ENCODE peak calls at places on chromosomes 5 and 9, in seven cellular contexts. One of them, this sample, is unnamed.

GRCh38 chr9:127561491-127562270 is 50.4 kb upstream of the STXBP1 start:
- DNase-seq in MV-4-11: peak
- DNase-seq in stomach: peak
- DNase-seq in activated T-cell treated with anti-CD3 and anti-CD28 coated beads, Interleukin-2, amount 50 U/mL, for 48 hours: no peak
- DNase-seq in anterior cingulate cortex: no peak
- DNase-seq in A172: peak
- DNase-seq in stimulated activated effector memory CD8-positive, alpha-beta T cell treated with anti-CD3 and anti-CD28 coated beads, Interleukin-12 subunit alpha, Interleukin-12 subunit beta, amount 100 ng/mL, for 72 hours: no peak
- DNase-seq in this sample: no peak

GRCh38 chr9:130437011-130437784 is 7.6 kb upstream of the ASS1 start:
- DNase-seq in MV-4-11: no peak
- DNase-seq in stomach: no peak
- DNase-seq in activated T-cell treated with anti-CD3 and anti-CD28 coated beads, Interleukin-2, amount 50 U/mL, for 48 hours: no peak
- DNase-seq in anterior cingulate cortex: no peak
- DNase-seq in A172: no peak
- DNase-seq in stimulated activated effector memory CD8-positive, alpha-beta T cell treated with anti-CD3 and anti-CD28 coated beads, Interleukin-12 subunit alpha, Interleukin-12 subunit beta, amount 100 ng/mL, for 72 hours: no peak
- DNase-seq in this sample: no peak

GRCh38 chr9:104795082-104795481 is 31.2 kb downstream of the NIPSNAP3B start:
- DNase-seq in MV-4-11: peak
- DNase-seq in stomach: no peak
- DNase-seq in activated T-cell treated with anti-CD3 and anti-CD28 coated beads, Interleukin-2, amount 50 U/mL, for 48 hours: no peak
- DNase-seq in anterior cingulate cortex: no peak
- DNase-seq in A172: no peak
- DNase-seq in stimulated activated effector memory CD8-positive, alpha-beta T cell treated with anti-CD3 and anti-CD28 coated beads, Interleukin-12 subunit alpha, Interleukin-12 subunit beta, amount 100 ng/mL, for 72 hours: no peak
- DNase-seq in this sample: no peak

GRCh38 chr5:17379188-17379951 is 118.7 kb upstream of the TAF11L2 start:
- DNase-seq in MV-4-11: peak
- DNase-seq in stomach: no peak
- DNase-seq in activated T-cell treated with anti-CD3 and anti-CD28 coated beads, Interleukin-2, amount 50 U/mL, for 48 hours: no peak
- DNase-seq in anterior cingulate cortex: no peak
- DNase-seq in A172: peak
- DNase-seq in stimulated activated effector memory CD8-positive, alpha-beta T cell treated with anti-CD3 and anti-CD28 coated beads, Interleukin-12 subunit alpha, Interleukin-12 subunit beta, amount 100 ng/mL, for 72 hours: no peak
- DNase-seq in this sample: no peak

GRCh38 chr5:111454198-111454606 is 58.1 kb downstream of the STARD4 start:
- DNase-seq in MV-4-11: no peak
- DNase-seq in stomach: no peak
- DNase-seq in activated T-cell treated with anti-CD3 and anti-CD28 coated beads, Interleukin-2, amount 50 U/mL, for 48 hours: no peak
- DNase-seq in anterior cingulate cortex: no peak
- DNase-seq in A172: peak
- DNase-seq in stimulated activated effector memory CD8-positive, alpha-beta T cell treated with anti-CD3 and anti-CD28 coated beads, Interleukin-12 subunit alpha, Interleukin-12 subunit beta, amount 100 ng/mL, for 72 hours: no peak
- DNase-seq in this sample: no peak

GRCh38 chr9:95511952-95512750 is 4.6 kb downstream of the PTCH1 start:
- DNase-seq in MV-4-11: no peak
- DNase-seq in stomach: no peak
- DNase-seq in activated T-cell treated with anti-CD3 and anti-CD28 coated beads, Interleukin-2, amount 50 U/mL, for 48 hours: peak
- DNase-seq in anterior cingulate cortex: no peak
- DNase-seq in A172: no peak
- DNase-seq in stimulated activated effector memory CD8-positive, alpha-beta T cell treated with anti-CD3 and anti-CD28 coated beads, Interleukin-12 subunit alpha, Interleukin-12 subunit beta, amount 100 ng/mL, for 72 hours: no peak
- DNase-seq in this sample: no peak

GRCh38 chr5:39494099-39494498 is 69.3 kb upstream of the DAB2 start:
- DNase-seq in MV-4-11: no peak
- DNase-seq in stomach: no peak
- DNase-seq in activated T-cell treated with anti-CD3 and anti-CD28 coated beads, Interleukin-2, amount 50 U/mL, for 48 hours: no peak
- DNase-seq in anterior cingulate cortex: no peak
- DNase-seq in A172: no peak
- DNase-seq in stimulated activated effector memory CD8-positive, alpha-beta T cell treated with anti-CD3 and anti-CD28 coated beads, Interleukin-12 subunit alpha, Interleukin-12 subunit beta, amount 100 ng/mL, for 72 hours: no peak
- DNase-seq in this sample: no peak

GRCh38 chr5:134905246-134905996 is 490 bp downstream of the PCBD2 start:
- DNase-seq in MV-4-11: peak
- DNase-seq in stomach: peak
- DNase-seq in activated T-cell treated with anti-CD3 and anti-CD28 coated beads, Interleukin-2, amount 50 U/mL, for 48 hours: peak
- DNase-seq in anterior cingulate cortex: no peak
- DNase-seq in A172: peak
- DNase-seq in stimulated activated effector memory CD8-positive, alpha-beta T cell treated with anti-CD3 and anti-CD28 coated beads, Interleukin-12 subunit alpha, Interleukin-12 subunit beta, amount 100 ng/mL, for 72 hours: peak
- DNase-seq in this sample: no peak

GRCh38 chr9:68771376-68771775 is 66.3 kb downstream of the PIP5K1B start:
- DNase-seq in MV-4-11: no peak
- DNase-seq in stomach: no peak
- DNase-seq in activated T-cell treated with anti-CD3 and anti-CD28 coated beads, Interleukin-2, amount 50 U/mL, for 48 hours: no peak
- DNase-seq in anterior cingulate cortex: no peak
- DNase-seq in A172: no peak
- DNase-seq in stimulated activated effector memory CD8-positive, alpha-beta T cell treated with anti-CD3 and anti-CD28 coated beads, Interleukin-12 subunit alpha, Interleukin-12 subunit beta, amount 100 ng/mL, for 72 hours: no peak
- DNase-seq in this sample: no peak

GRCh38 chr5:59763545-59763944 is 130.0 kb downstream of the PDE4D start:
- DNase-seq in MV-4-11: no peak
- DNase-seq in stomach: no peak
- DNase-seq in activated T-cell treated with anti-CD3 and anti-CD28 coated beads, Interleukin-2, amount 50 U/mL, for 48 hours: no peak
- DNase-seq in anterior cingulate cortex: no peak
- DNase-seq in A172: no peak
- DNase-seq in stimulated activated effector memory CD8-positive, alpha-beta T cell treated with anti-CD3 and anti-CD28 coated beads, Interleukin-12 subunit alpha, Interleukin-12 subunit beta, amount 100 ng/mL, for 72 hours: no peak
- DNase-seq in this sample: no peak

GRCh38 chr5:154721476-154722058 is 33.6 kb upstream of the LARP1 start:
- DNase-seq in MV-4-11: no peak
- DNase-seq in stomach: no peak
- DNase-seq in activated T-cell treated with anti-CD3 and anti-CD28 coated beads, Interleukin-2, amount 50 U/mL, for 48 hours: no peak
- DNase-seq in anterior cingulate cortex: no peak
- DNase-seq in A172: no peak
- DNase-seq in stimulated activated effector memory CD8-positive, alpha-beta T cell treated with anti-CD3 and anti-CD28 coated beads, Interleukin-12 subunit alpha, Interleukin-12 subunit beta, amount 100 ng/mL, for 72 hours: no peak
- DNase-seq in this sample: no peak

GRCh38 chr5:56838409-56839039 is 23.2 kb downstream of the MAP3K1 start:
- DNase-seq in MV-4-11: peak
- DNase-seq in stomach: no peak
- DNase-seq in activated T-cell treated with anti-CD3 and anti-CD28 coated beads, Interleukin-2, amount 50 U/mL, for 48 hours: no peak
- DNase-seq in anterior cingulate cortex: no peak
- DNase-seq in A172: peak
- DNase-seq in stimulated activated effector memory CD8-positive, alpha-beta T cell treated with anti-CD3 and anti-CD28 coated beads, Interleukin-12 subunit alpha, Interleukin-12 subunit beta, amount 100 ng/mL, for 72 hours: no peak
- DNase-seq in this sample: no peak

GRCh38 chr5:133962131-133962530 is 6.3 kb downstream of the C5orf15 start:
- DNase-seq in MV-4-11: no peak
- DNase-seq in stomach: no peak
- DNase-seq in activated T-cell treated with anti-CD3 and anti-CD28 coated beads, Interleukin-2, amount 50 U/mL, for 48 hours: no peak
- DNase-seq in anterior cingulate cortex: no peak
- DNase-seq in A172: no peak
- DNase-seq in stimulated activated effector memory CD8-positive, alpha-beta T cell treated with anti-CD3 and anti-CD28 coated beads, Interleukin-12 subunit alpha, Interleukin-12 subunit beta, amount 100 ng/mL, for 72 hours: no peak
- DNase-seq in this sample: no peak

GRCh38 chr5:81767938-81768337 is 17.0 kb upstream of the SSBP2 start:
- DNase-seq in MV-4-11: no peak
- DNase-seq in stomach: no peak
- DNase-seq in activated T-cell treated with anti-CD3 and anti-CD28 coated beads, Interleukin-2, amount 50 U/mL, for 48 hours: no peak
- DNase-seq in anterior cingulate cortex: no peak
- DNase-seq in A172: no peak
- DNase-seq in stimulated activated effector memory CD8-positive, alpha-beta T cell treated with anti-CD3 and anti-CD28 coated beads, Interleukin-12 subunit alpha, Interleukin-12 subunit beta, amount 100 ng/mL, for 72 hours: no peak
- DNase-seq in this sample: no peak

GRCh38 chr9:136045595-136046554 is 49.2 kb downstream of the NACC2 start:
- DNase-seq in MV-4-11: peak
- DNase-seq in stomach: peak
- DNase-seq in activated T-cell treated with anti-CD3 and anti-CD28 coated beads, Interleukin-2, amount 50 U/mL, for 48 hours: no peak
- DNase-seq in anterior cingulate cortex: no peak
- DNase-seq in A172: no peak
- DNase-seq in stimulated activated effector memory CD8-positive, alpha-beta T cell treated with anti-CD3 and anti-CD28 coated beads, Interleukin-12 subunit alpha, Interleukin-12 subunit beta, amount 100 ng/mL, for 72 hours: no peak
- DNase-seq in this sample: no peak

GRCh38 chr5:18807256-18808193 is 1173.3 kb downstream of the TAF11L14 start:
- DNase-seq in MV-4-11: no peak
- DNase-seq in stomach: no peak
- DNase-seq in activated T-cell treated with anti-CD3 and anti-CD28 coated beads, Interleukin-2, amount 50 U/mL, for 48 hours: no peak
- DNase-seq in anterior cingulate cortex: no peak
- DNase-seq in A172: peak
- DNase-seq in stimulated activated effector memory CD8-positive, alpha-beta T cell treated with anti-CD3 and anti-CD28 coated beads, Interleukin-12 subunit alpha, Interleukin-12 subunit beta, amount 100 ng/mL, for 72 hours: no peak
- DNase-seq in this sample: no peak

GRCh38 chr5:152349683-152350526 is 55.2 kb downstream of the NMUR2 start:
- DNase-seq in MV-4-11: peak
- DNase-seq in stomach: peak
- DNase-seq in activated T-cell treated with anti-CD3 and anti-CD28 coated beads, Interleukin-2, amount 50 U/mL, for 48 hours: peak
- DNase-seq in anterior cingulate cortex: no peak
- DNase-seq in A172: peak
- DNase-seq in stimulated activated effector memory CD8-positive, alpha-beta T cell treated with anti-CD3 and anti-CD28 coated beads, Interleukin-12 subunit alpha, Interleukin-12 subunit beta, amount 100 ng/mL, for 72 hours: no peak
- DNase-seq in this sample: no peak

GRCh38 chr5:130871346-130872086 is 293.5 kb downstream of the HINT1 start:
- DNase-seq in MV-4-11: peak
- DNase-seq in stomach: peak
- DNase-seq in activated T-cell treated with anti-CD3 and anti-CD28 coated beads, Interleukin-2, amount 50 U/mL, for 48 hours: peak
- DNase-seq in anterior cingulate cortex: no peak
- DNase-seq in A172: peak
- DNase-seq in stimulated activated effector memory CD8-positive, alpha-beta T cell treated with anti-CD3 and anti-CD28 coated beads, Interleukin-12 subunit alpha, Interleukin-12 subunit beta, amount 100 ng/mL, for 72 hours: peak
- DNase-seq in this sample: no peak

GRCh38 chr9:35333551-35333950 is 156.4 kb upstream of the RUSC2 start:
- DNase-seq in MV-4-11: no peak
- DNase-seq in stomach: no peak
- DNase-seq in activated T-cell treated with anti-CD3 and anti-CD28 coated beads, Interleukin-2, amount 50 U/mL, for 48 hours: no peak
- DNase-seq in anterior cingulate cortex: no peak
- DNase-seq in A172: peak
- DNase-seq in stimulated activated effector memory CD8-positive, alpha-beta T cell treated with anti-CD3 and anti-CD28 coated beads, Interleukin-12 subunit alpha, Interleukin-12 subunit beta, amount 100 ng/mL, for 72 hours: no peak
- DNase-seq in this sample: no peak

GRCh38 chr5:107431998-107432397 is 238.7 kb downstream of the EFNA5 start:
- DNase-seq in MV-4-11: no peak
- DNase-seq in stomach: no peak
- DNase-seq in activated T-cell treated with anti-CD3 and anti-CD28 coated beads, Interleukin-2, amount 50 U/mL, for 48 hours: no peak
- DNase-seq in anterior cingulate cortex: no peak
- DNase-seq in A172: peak
- DNase-seq in stimulated activated effector memory CD8-positive, alpha-beta T cell treated with anti-CD3 and anti-CD28 coated beads, Interleukin-12 subunit alpha, Interleukin-12 subunit beta, amount 100 ng/mL, for 72 hours: no peak
- DNase-seq in this sample: no peak

GRCh38 chr5:60161340-60161934 is 267.9 kb upstream of the PDE4D start:
- DNase-seq in MV-4-11: peak
- DNase-seq in stomach: no peak
- DNase-seq in activated T-cell treated with anti-CD3 and anti-CD28 coated beads, Interleukin-2, amount 50 U/mL, for 48 hours: no peak
- DNase-seq in anterior cingulate cortex: no peak
- DNase-seq in A172: peak
- DNase-seq in stimulated activated effector memory CD8-positive, alpha-beta T cell treated with anti-CD3 and anti-CD28 coated beads, Interleukin-12 subunit alpha, Interleukin-12 subunit beta, amount 100 ng/mL, for 72 hours: no peak
- DNase-seq in this sample: no peak

GRCh38 chr5:168865973-168866372 is 286.8 kb upstream of the PANK3 start:
- DNase-seq in MV-4-11: no peak
- DNase-seq in stomach: no peak
- DNase-seq in activated T-cell treated with anti-CD3 and anti-CD28 coated beads, Interleukin-2, amount 50 U/mL, for 48 hours: no peak
- DNase-seq in anterior cingulate cortex: no peak
- DNase-seq in A172: no peak
- DNase-seq in stimulated activated effector memory CD8-positive, alpha-beta T cell treated with anti-CD3 and anti-CD28 coated beads, Interleukin-12 subunit alpha, Interleukin-12 subunit beta, amount 100 ng/mL, for 72 hours: no peak
- DNase-seq in this sample: no peak

GRCh38 chr9:107737987-107738743 is 248.6 kb upstream of the KLF4 start:
- DNase-seq in MV-4-11: no peak
- DNase-seq in stomach: no peak
- DNase-seq in activated T-cell treated with anti-CD3 and anti-CD28 coated beads, Interleukin-2, amount 50 U/mL, for 48 hours: no peak
- DNase-seq in anterior cingulate cortex: no peak
- DNase-seq in A172: peak
- DNase-seq in stimulated activated effector memory CD8-positive, alpha-beta T cell treated with anti-CD3 and anti-CD28 coated beads, Interleukin-12 subunit alpha, Interleukin-12 subunit beta, amount 100 ng/mL, for 72 hours: no peak
- DNase-seq in this sample: no peak

GRCh38 chr9:38109601-38110000 is 40.6 kb upstream of the SHB start:
- DNase-seq in MV-4-11: no peak
- DNase-seq in stomach: no peak
- DNase-seq in activated T-cell treated with anti-CD3 and anti-CD28 coated beads, Interleukin-2, amount 50 U/mL, for 48 hours: no peak
- DNase-seq in anterior cingulate cortex: no peak
- DNase-seq in A172: no peak
- DNase-seq in stimulated activated effector memory CD8-positive, alpha-beta T cell treated with anti-CD3 and anti-CD28 coated beads, Interleukin-12 subunit alpha, Interleukin-12 subunit beta, amount 100 ng/mL, for 72 hours: no peak
- DNase-seq in this sample: no peak

GRCh38 chr5:171975262-171975876 is 31.1 kb downstream of the FBXW11 start:
- DNase-seq in MV-4-11: no peak
- DNase-seq in stomach: no peak
- DNase-seq in activated T-cell treated with anti-CD3 and anti-CD28 coated beads, Interleukin-2, amount 50 U/mL, for 48 hours: no peak
- DNase-seq in anterior cingulate cortex: no peak
- DNase-seq in A172: peak
- DNase-seq in stimulated activated effector memory CD8-positive, alpha-beta T cell treated with anti-CD3 and anti-CD28 coated beads, Interleukin-12 subunit alpha, Interleukin-12 subunit beta, amount 100 ng/mL, for 72 hours: no peak
- DNase-seq in this sample: no peak

GRCh38 chr5:127280494-127281220 is 9.9 kb upstream of the MEGF10 start:
- DNase-seq in MV-4-11: no peak
- DNase-seq in stomach: no peak
- DNase-seq in activated T-cell treated with anti-CD3 and anti-CD28 coated beads, Interleukin-2, amount 50 U/mL, for 48 hours: no peak
- DNase-seq in anterior cingulate cortex: no peak
- DNase-seq in A172: no peak
- DNase-seq in stimulated activated effector memory CD8-positive, alpha-beta T cell treated with anti-CD3 and anti-CD28 coated beads, Interleukin-12 subunit alpha, Interleukin-12 subunit beta, amount 100 ng/mL, for 72 hours: no peak
- DNase-seq in this sample: no peak

GRCh38 chr9:71806916-71807315 is 38.6 kb upstream of the CEMIP2 start:
- DNase-seq in MV-4-11: peak
- DNase-seq in stomach: peak
- DNase-seq in activated T-cell treated with anti-CD3 and anti-CD28 coated beads, Interleukin-2, amount 50 U/mL, for 48 hours: peak
- DNase-seq in anterior cingulate cortex: no peak
- DNase-seq in A172: peak
- DNase-seq in stimulated activated effector memory CD8-positive, alpha-beta T cell treated with anti-CD3 and anti-CD28 coated beads, Interleukin-12 subunit alpha, Interleukin-12 subunit beta, amount 100 ng/mL, for 72 hours: peak
- DNase-seq in this sample: peak

GRCh38 chr5:113204525-113205161 is 228.0 kb downstream of the DCP2 start:
- DNase-seq in MV-4-11: no peak
- DNase-seq in stomach: no peak
- DNase-seq in activated T-cell treated with anti-CD3 and anti-CD28 coated beads, Interleukin-2, amount 50 U/mL, for 48 hours: no peak
- DNase-seq in anterior cingulate cortex: no peak
- DNase-seq in A172: no peak
- DNase-seq in stimulated activated effector memory CD8-positive, alpha-beta T cell treated with anti-CD3 and anti-CD28 coated beads, Interleukin-12 subunit alpha, Interleukin-12 subunit beta, amount 100 ng/mL, for 72 hours: no peak
- DNase-seq in this sample: no peak

GRCh38 chr9:14346826-14347407 is 33.0 kb upstream of the NFIB start:
- DNase-seq in MV-4-11: no peak
- DNase-seq in stomach: no peak
- DNase-seq in activated T-cell treated with anti-CD3 and anti-CD28 coated beads, Interleukin-2, amount 50 U/mL, for 48 hours: no peak
- DNase-seq in anterior cingulate cortex: no peak
- DNase-seq in A172: no peak
- DNase-seq in stimulated activated effector memory CD8-positive, alpha-beta T cell treated with anti-CD3 and anti-CD28 coated beads, Interleukin-12 subunit alpha, Interleukin-12 subunit beta, amount 100 ng/mL, for 72 hours: no peak
- DNase-seq in this sample: no peak

GRCh38 chr5:37533851-37534250 is 154.7 kb downstream of the WDR70 start:
- DNase-seq in MV-4-11: no peak
- DNase-seq in stomach: no peak
- DNase-seq in activated T-cell treated with anti-CD3 and anti-CD28 coated beads, Interleukin-2, amount 50 U/mL, for 48 hours: no peak
- DNase-seq in anterior cingulate cortex: no peak
- DNase-seq in A172: peak
- DNase-seq in stimulated activated effector memory CD8-positive, alpha-beta T cell treated with anti-CD3 and anti-CD28 coated beads, Interleukin-12 subunit alpha, Interleukin-12 subunit beta, amount 100 ng/mL, for 72 hours: no peak
- DNase-seq in this sample: no peak

GRCh38 chr5:114010362-114010761 is 351.5 kb upstream of the KCNN2 start:
- DNase-seq in MV-4-11: no peak
- DNase-seq in stomach: no peak
- DNase-seq in activated T-cell treated with anti-CD3 and anti-CD28 coated beads, Interleukin-2, amount 50 U/mL, for 48 hours: no peak
- DNase-seq in anterior cingulate cortex: no peak
- DNase-seq in A172: peak
- DNase-seq in stimulated activated effector memory CD8-positive, alpha-beta T cell treated with anti-CD3 and anti-CD28 coated beads, Interleukin-12 subunit alpha, Interleukin-12 subunit beta, amount 100 ng/mL, for 72 hours: no peak
- DNase-seq in this sample: no peak

GRCh38 chr5:27020965-27021364 is 17.4 kb downstream of the CDH9 start:
- DNase-seq in MV-4-11: peak
- DNase-seq in stomach: no peak
- DNase-seq in activated T-cell treated with anti-CD3 and anti-CD28 coated beads, Interleukin-2, amount 50 U/mL, for 48 hours: no peak
- DNase-seq in anterior cingulate cortex: no peak
- DNase-seq in A172: peak
- DNase-seq in stimulated activated effector memory CD8-positive, alpha-beta T cell treated with anti-CD3 and anti-CD28 coated beads, Interleukin-12 subunit alpha, Interleukin-12 subunit beta, amount 100 ng/mL, for 72 hours: no peak
- DNase-seq in this sample: no peak